ENCODE peak calls at places on chromosomes 12 and 14, in six cellular contexts. One of them, this sample, is unnamed.

GRCh38 chr14:87386453-87386980 is 606.5 kb downstream of the GALC start:
- DNase-seq in HFF-Myc: no peak
- DNase-seq in GM12865: no peak
- DNase-seq in thoracic aorta: no peak
- DNase-seq in ascending aorta: no peak
- DNase-seq in skeletal muscle cell: no peak
- DNase-seq in this sample: no peak

GRCh38 chr12:120196363-120196762 is 1.8 kb upstream of the GCN1 start:
- DNase-seq in HFF-Myc: no peak
- DNase-seq in GM12865: no peak
- DNase-seq in thoracic aorta: no peak
- DNase-seq in ascending aorta: no peak
- DNase-seq in skeletal muscle cell: no peak
- DNase-seq in this sample: no peak

GRCh38 chr14:34623506-34623905 is 6.4 kb downstream of the SNX6 start:
- DNase-seq in HFF-Myc: no peak
- DNase-seq in GM12865: no peak
- DNase-seq in thoracic aorta: no peak
- DNase-seq in ascending aorta: no peak
- DNase-seq in skeletal muscle cell: no peak
- DNase-seq in this sample: no peak

GRCh38 chr14:52351561-52352491 is 37.7 kb downstream of the PTGER2 start:
- DNase-seq in HFF-Myc: no peak
- DNase-seq in GM12865: peak; percentile 49
- DNase-seq in thoracic aorta: no peak
- DNase-seq in ascending aorta: no peak
- DNase-seq in skeletal muscle cell: peak; percentile 92
- DNase-seq in this sample: no peak

GRCh38 chr14:69321601-69322330 is 61.8 kb downstream of the GALNT16 start:
- DNase-seq in HFF-Myc: no peak
- DNase-seq in GM12865: no peak
- DNase-seq in thoracic aorta: no peak
- DNase-seq in ascending aorta: no peak
- DNase-seq in skeletal muscle cell: peak; percentile 3
- DNase-seq in this sample: no peak

GRCh38 chr14:91835920-91836843 is 31.2 kb downstream of the TC2N start:
- DNase-seq in HFF-Myc: no peak
- DNase-seq in GM12865: peak; percentile 74
- DNase-seq in thoracic aorta: no peak
- DNase-seq in ascending aorta: peak; percentile 39
- DNase-seq in skeletal muscle cell: no peak
- DNase-seq in this sample: peak; percentile 84

GRCh38 chr12:10716704-10717315 is 6.3 kb downstream of the YBX3 start:
- DNase-seq in HFF-Myc: peak; percentile 85
- DNase-seq in GM12865: no peak
- DNase-seq in thoracic aorta: peak; percentile 79
- DNase-seq in ascending aorta: peak; percentile 73
- DNase-seq in skeletal muscle cell: peak; percentile 76
- DNase-seq in this sample: peak; percentile 87

GRCh38 chr14:50230601-50231474 is 540 bp downstream of the SOS2 start:
- DNase-seq in HFF-Myc: no peak
- DNase-seq in GM12865: peak; percentile 76
- DNase-seq in thoracic aorta: no peak
- DNase-seq in ascending aorta: no peak
- DNase-seq in skeletal muscle cell: no peak
- DNase-seq in this sample: peak; percentile 84

GRCh38 chr12:49873361-49873934 is 30.3 kb downstream of the FAIM2 start:
- DNase-seq in HFF-Myc: no peak
- DNase-seq in GM12865: no peak
- DNase-seq in thoracic aorta: no peak
- DNase-seq in ascending aorta: no peak
- DNase-seq in skeletal muscle cell: peak; percentile 26
- DNase-seq in this sample: peak; percentile 58

GRCh38 chr12:97713972-97714588 is 251.5 kb downstream of the RMST start:
- DNase-seq in HFF-Myc: no peak
- DNase-seq in GM12865: no peak
- DNase-seq in thoracic aorta: no peak
- DNase-seq in ascending aorta: no peak
- DNase-seq in skeletal muscle cell: no peak
- DNase-seq in this sample: no peak

GRCh38 chr12:98653866-98654493 is 8.9 kb downstream of the APAF1 start:
- DNase-seq in HFF-Myc: peak; percentile 38
- DNase-seq in GM12865: peak; percentile 54
- DNase-seq in thoracic aorta: no peak
- DNase-seq in ascending aorta: no peak
- DNase-seq in skeletal muscle cell: peak; percentile 25
- DNase-seq in this sample: no peak

GRCh38 chr14:22268875-22269274 is 320.1 kb downstream of the DAD1 start:
- DNase-seq in HFF-Myc: no peak
- DNase-seq in GM12865: no peak
- DNase-seq in thoracic aorta: no peak
- DNase-seq in ascending aorta: no peak
- DNase-seq in skeletal muscle cell: no peak
- DNase-seq in this sample: no peak

GRCh38 chr12:88628856-88629509 is 48.7 kb upstream of the KITLG start:
- DNase-seq in HFF-Myc: peak; percentile 47
- DNase-seq in GM12865: no peak
- DNase-seq in thoracic aorta: no peak
- DNase-seq in ascending aorta: no peak
- DNase-seq in skeletal muscle cell: no peak
- DNase-seq in this sample: peak; percentile 41

DNA sequence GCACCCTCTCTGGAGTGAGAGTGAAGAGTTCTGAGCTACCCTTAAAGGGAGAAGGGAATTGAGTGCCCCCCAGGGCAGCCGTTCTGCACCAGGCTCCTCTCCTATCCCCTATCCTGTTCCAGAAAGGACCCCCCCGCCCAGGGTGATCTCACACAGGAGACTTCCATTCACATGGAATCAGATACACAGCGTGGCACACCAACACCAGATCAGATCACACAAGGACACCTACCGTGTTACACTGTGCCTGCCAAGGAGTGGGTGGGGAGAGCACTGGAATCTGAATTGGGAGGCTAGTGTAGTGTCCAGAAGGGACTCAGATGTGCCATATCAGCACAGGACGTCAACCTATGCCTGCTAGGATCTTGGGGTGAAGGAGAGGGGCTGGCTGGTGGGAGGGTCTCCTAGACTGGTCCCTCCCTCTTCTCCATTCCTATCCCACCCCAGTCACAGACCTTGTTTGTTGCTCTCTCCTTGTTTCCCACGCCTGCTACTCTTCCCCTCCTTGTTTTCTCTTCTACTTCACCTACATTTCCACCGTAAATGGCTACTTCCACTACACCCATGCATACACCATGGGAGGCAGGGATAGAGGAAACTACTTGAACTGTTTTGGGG is 2.3 kb downstream of the PTMS start:
- DNase-seq in HFF-Myc: no peak
- DNase-seq in GM12865: no peak
- DNase-seq in thoracic aorta: no peak
- DNase-seq in ascending aorta: no peak
- DNase-seq in skeletal muscle cell: no peak
- DNase-seq in this sample: no peak
- H3K4me3 ChIP-seq in HFF-Myc: peak overlapping the region; percentile 93
- H3K4me3 ChIP-seq in GM12865: no peak overlapping the region
- H3K4me3 ChIP-seq in thoracic aorta: peak overlapping the region; percentile 97
- H3K4me3 ChIP-seq in ascending aorta: peak overlapping the region; percentile 97
- H3K4me3 ChIP-seq in skeletal muscle cell: peak overlapping the region; percentile 93
- H3K4me3 ChIP-seq in this sample: no peak overlapping the region

GRCh38 chr14:105415481-105416428 is 3.9 kb upstream of the MTA1 start:
- DNase-seq in HFF-Myc: no peak
- DNase-seq in GM12865: no peak
- DNase-seq in thoracic aorta: no peak
- DNase-seq in ascending aorta: no peak
- DNase-seq in skeletal muscle cell: no peak
- DNase-seq in this sample: no peak
- H3K4me3 ChIP-seq in HFF-Myc: peak overlapping the region; percentile 32
- H3K4me3 ChIP-seq in GM12865: peak overlapping the region; percentile 29
- H3K4me3 ChIP-seq in thoracic aorta: peak overlapping the region; percentile 78
- H3K4me3 ChIP-seq in ascending aorta: peak overlapping the region; percentile 71
- H3K4me3 ChIP-seq in skeletal muscle cell: peak overlapping the region; percentile 46
- H3K4me3 ChIP-seq in this sample: no peak overlapping the region

DNA sequence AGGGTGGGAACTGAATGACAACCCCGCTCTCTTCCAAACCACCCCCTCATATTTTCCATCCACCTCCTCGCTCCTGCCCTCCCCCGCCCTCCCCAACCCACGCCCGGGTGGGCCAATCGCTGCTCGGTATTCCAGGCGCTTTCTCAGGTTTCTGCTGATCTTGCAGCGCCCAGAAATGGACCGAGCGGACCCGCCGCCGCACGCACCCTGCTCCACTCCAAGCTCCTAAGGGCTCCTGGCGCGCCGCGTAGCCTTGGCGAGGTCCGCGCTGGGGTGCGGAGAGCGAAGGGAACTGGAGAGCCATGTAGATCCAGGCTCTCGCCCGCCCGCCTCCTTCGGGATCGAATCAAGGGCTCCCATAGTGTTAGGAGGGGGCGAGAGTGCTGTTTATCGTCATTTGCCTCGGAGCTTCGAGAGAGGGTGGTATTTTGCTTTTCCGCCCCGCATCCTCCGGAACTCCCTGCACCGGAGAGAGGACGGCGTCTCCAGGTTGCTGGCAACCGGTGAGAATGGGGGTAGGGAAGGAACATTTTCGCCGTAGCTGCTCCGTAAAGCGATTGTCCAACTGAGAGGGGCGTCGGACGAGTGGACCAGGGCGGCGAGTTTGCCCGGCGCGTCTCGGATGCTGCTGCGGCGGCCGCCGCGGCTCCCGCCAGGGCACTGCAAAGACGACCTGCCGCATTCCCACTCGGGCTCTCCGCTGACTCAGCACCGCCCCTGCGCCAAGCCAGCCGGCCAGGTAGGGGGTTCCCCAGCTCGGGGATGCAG is at the start of gene KCNA1:
- DNase-seq in HFF-Myc: no peak
- DNase-seq in GM12865: no peak
- DNase-seq in thoracic aorta: no peak
- DNase-seq in ascending aorta: no peak
- DNase-seq in skeletal muscle cell: no peak
- DNase-seq in this sample: peak; percentile 55
- H3K4me3 ChIP-seq in HFF-Myc: no peak within 1 kb of the TSS
- H3K4me3 ChIP-seq in GM12865: peak within 1 kb of the TSS; percentile 49
- H3K4me3 ChIP-seq in thoracic aorta: peak within 1 kb of the TSS; percentile 75
- H3K4me3 ChIP-seq in ascending aorta: peak within 1 kb of the TSS; percentile 76
- H3K4me3 ChIP-seq in skeletal muscle cell: peak within 1 kb of the TSS; percentile 42
- H3K4me3 ChIP-seq in this sample: peak within 1 kb of the TSS; percentile 57

GRCh38 chr12:25017336-25017735 is 68.4 kb upstream of the BCAT1 start:
- DNase-seq in HFF-Myc: no peak
- DNase-seq in GM12865: no peak
- DNase-seq in thoracic aorta: no peak
- DNase-seq in ascending aorta: no peak
- DNase-seq in skeletal muscle cell: no peak
- DNase-seq in this sample: no peak

GRCh38 chr12:25013061-25013460 is 64.2 kb upstream of the BCAT1 start:
- DNase-seq in HFF-Myc: no peak
- DNase-seq in GM12865: no peak
- DNase-seq in thoracic aorta: no peak
- DNase-seq in ascending aorta: no peak
- DNase-seq in skeletal muscle cell: no peak
- DNase-seq in this sample: no peak

GRCh38 chr12:25014961-25015360 is 66.1 kb upstream of the BCAT1 start:
- DNase-seq in HFF-Myc: no peak
- DNase-seq in GM12865: no peak
- DNase-seq in thoracic aorta: no peak
- DNase-seq in ascending aorta: no peak
- DNase-seq in skeletal muscle cell: no peak
- DNase-seq in this sample: no peak

GRCh38 chr12:25020621-25021243 is 71.8 kb upstream of the BCAT1 start:
- DNase-seq in HFF-Myc: no peak
- DNase-seq in GM12865: peak; percentile 81
- DNase-seq in thoracic aorta: no peak
- DNase-seq in ascending aorta: no peak
- DNase-seq in skeletal muscle cell: no peak
- DNase-seq in this sample: no peak

GRCh38 chr12:25018146-25018545 is 69.2 kb upstream of the BCAT1 start:
- DNase-seq in HFF-Myc: no peak
- DNase-seq in GM12865: peak; percentile 6
- DNase-seq in thoracic aorta: no peak
- DNase-seq in ascending aorta: no peak
- DNase-seq in skeletal muscle cell: no peak
- DNase-seq in this sample: no peak
- H3K4me3 ChIP-seq in HFF-Myc: no peak overlapping the region
- H3K4me3 ChIP-seq in GM12865: no peak overlapping the region
- H3K4me3 ChIP-seq in thoracic aorta: no peak overlapping the region
- H3K4me3 ChIP-seq in ascending aorta: no peak overlapping the region
- H3K4me3 ChIP-seq in skeletal muscle cell: no peak overlapping the region
- H3K4me3 ChIP-seq in this sample: no peak overlapping the region

GRCh38 chr12:83016226-83016835 is 329.6 kb downstream of the TMTC2 start:
- DNase-seq in HFF-Myc: peak; percentile 71
- DNase-seq in GM12865: no peak
- DNase-seq in thoracic aorta: no peak
- DNase-seq in ascending aorta: no peak
- DNase-seq in skeletal muscle cell: peak; percentile 79
- DNase-seq in this sample: no peak
- H3K4me3 ChIP-seq in HFF-Myc: no peak overlapping the region
- H3K4me3 ChIP-seq in GM12865: no peak overlapping the region
- H3K4me3 ChIP-seq in thoracic aorta: peak overlapping the region; percentile 53
- H3K4me3 ChIP-seq in ascending aorta: peak overlapping the region; percentile 5
- H3K4me3 ChIP-seq in skeletal muscle cell: no peak overlapping the region
- H3K4me3 ChIP-seq in this sample: peak overlapping the region; percentile 31

GRCh38 chr12:2283910-2284309 is 231.1 kb downstream of the CACNA1C start:
- DNase-seq in HFF-Myc: no peak
- DNase-seq in GM12865: no peak
- DNase-seq in thoracic aorta: no peak
- DNase-seq in ascending aorta: no peak
- DNase-seq in skeletal muscle cell: peak; percentile 43
- DNase-seq in this sample: peak; percentile 41
- H3K4me3 ChIP-seq in HFF-Myc: peak overlapping the region; percentile 14
- H3K4me3 ChIP-seq in GM12865: no peak overlapping the region
- H3K4me3 ChIP-seq in thoracic aorta: peak overlapping the region; percentile 33
- H3K4me3 ChIP-seq in ascending aorta: peak overlapping the region; percentile 6
- H3K4me3 ChIP-seq in skeletal muscle cell: no peak overlapping the region
- H3K4me3 ChIP-seq in this sample: no peak overlapping the region

GRCh38 chr12:79019672-79020071 is 155.1 kb downstream of the SYT1 start:
- DNase-seq in HFF-Myc: no peak
- DNase-seq in GM12865: peak; percentile 6
- DNase-seq in thoracic aorta: no peak
- DNase-seq in ascending aorta: no peak
- DNase-seq in skeletal muscle cell: no peak
- DNase-seq in this sample: no peak
- H3K4me3 ChIP-seq in HFF-Myc: no peak overlapping the region
- H3K4me3 ChIP-seq in GM12865: no peak overlapping the region
- H3K4me3 ChIP-seq in thoracic aorta: no peak overlapping the region
- H3K4me3 ChIP-seq in ascending aorta: no peak overlapping the region
- H3K4me3 ChIP-seq in skeletal muscle cell: no peak overlapping the region
- H3K4me3 ChIP-seq in this sample: no peak overlapping the region

This sample was measured in right cardiac atrium.